ENCODE peak calls at places on chromosomes 7 and 10, in seven cellular contexts. P is iPS-NIHi11, D is GM13977, O is SHP77 treated with DMSO at 0.1 percent for 48 hours, U is endothelial cell, M is gastrocnemius medialis, X is T-helper 1 cell. T is an unnamed sample.

GRCh38 chr10:20630092-20630643 is 266.9 kb downstream of the NEBL start:
- DNase-seq in O (no peak), P (no peak), U (no peak), X (no peak), M (no peak), D (no peak), T (no peak)

GRCh38 chr10:131578472-131578970 is 267.0 kb upstream of the TCERG1L start:
- DNase-seq in O (no peak), X (no peak), U (no peak), M (no peak), D (no peak), P (no peak), T (no peak)

GRCh38 chr10:98572594-98572993 is 125.9 kb upstream of the HPS1 start:
- DNase-seq in D (no peak), P (no peak), O (no peak), U (no peak), X (no peak), M (no peak), T (no peak)

GRCh38 chr10:119776536-119776935 is 50.7 kb downstream of the INPP5F start:
- DNase-seq in M (no peak), D (no peak), P (no peak), U (no peak), O (no peak), X (no peak), T (no peak)

GRCh38 chr10:86038371-86038770 is 328.2 kb downstream of the GRID1 start:
- DNase-seq in X (no peak), D (no peak), U (no peak), O (no peak), M (no peak), P (no peak), T (no peak)

GRCh38 chr10:76032442-76033039 is 601.1 kb downstream of the LRMDA start:
- DNase-seq in X (no peak), U (no peak), D (no peak), P (no peak), O (no peak), M (no peak), T (no peak)

GRCh38 chr7:122521767-122522166 is 177.2 kb downstream of the RNF133 start:
- DNase-seq in D (no peak), P (no peak), U (no peak), M (no peak), X (no peak), O (no peak), T (no peak)

GRCh38 chr7:123966936-123967335 is 41.9 kb downstream of the SPAM1 start:
- DNase-seq in X (no peak), P (no peak), M (no peak), O (no peak), D (no peak), U (no peak), T (no peak)

GRCh38 chr7:43454936-43455518 is 127.9 kb upstream of the STK17A start:
- DNase-seq in D (peak), X (no peak), P (peak), U (no peak), M (no peak), O (peak), T (no peak)

GRCh38 chr7:26683277-26683676 is 181.1 kb downstream of the SKAP2 start:
- DNase-seq in D (no peak), O (no peak), X (no peak), U (no peak), M (no peak), P (no peak), T (no peak)

GRCh38 chr7:22411977-22412693 is 55.2 kb upstream of the RAPGEF5 start:
- DNase-seq in D (no peak), P (no peak), M (no peak), O (no peak), X (no peak), U (no peak), T (no peak)

GRCh38 chr7:73682745-73683055 is 553 bp downstream of the DNAJC30 start:
- DNase-seq in D (no peak), X (no peak), P (no peak), M (no peak), U (no peak), O (no peak), T (no peak)

GRCh38 chr7:414681-415560 is 104.7 kb downstream of the PDGFA start:
- DNase-seq in P (peak), U (no peak), D (no peak), X (no peak), O (no peak), M (no peak), T (no peak)

GRCh38 chr10:69359089-69360025 is 57.4 kb downstream of the TACR2 start:
- DNase-seq in M (no peak), X (no peak), O (no peak), P (no peak), U (no peak), D (no peak), T (peak)

GRCh38 chr7:130273081-130273699 is 6.5 kb downstream of the CPA2 start:
- DNase-seq in U (peak), M (no peak), O (peak), X (no peak), D (no peak), P (peak), T (no peak)

GRCh38 chr10:97546441-97547340 is 25.9 kb upstream of the ANKRD2 start:
- DNase-seq in O (no peak), M (no peak), D (no peak), P (no peak), U (no peak), X (no peak), T (no peak)

GRCh38 chr7:139424004-139424403 is 59.5 kb downstream of the KLRG2 start:
- DNase-seq in O (no peak), D (no peak), U (no peak), M (no peak), X (no peak), P (no peak), T (no peak)

GRCh38 chr7:11760372-11760771 is 71.6 kb downstream of the THSD7A start:
- DNase-seq in X (no peak), U (no peak), P (no peak), O (peak), D (no peak), M (no peak), T (no peak)

GRCh38 chr7:24981544-24981951 is 1.6 kb upstream of the OSBPL3 start:
- DNase-seq in P (peak), D (peak), X (peak), U (peak), M (peak), O (no peak), T (peak)

GRCh38 chr7:114388021-114388420 is 26.6 kb upstream of the FOXP2 start:
- DNase-seq in X (no peak), O (no peak), D (no peak), M (no peak), P (no peak), U (no peak), T (no peak)

GRCh38 chr7:19116121-19117080 is 1.0 kb downstream of the TWIST1 start:
- DNase-seq in U (peak), M (no peak), O (no peak), D (peak), P (peak), X (no peak), T (no peak)

GRCh38 chr7:36896956-36897594 is 172.8 kb upstream of the AOAH start:
- DNase-seq in P (peak), X (no peak), U (no peak), D (no peak), M (no peak), O (no peak), T (no peak)

GRCh38 chr7:81407094-81407493 is 362.8 kb downstream of the HGF start:
- DNase-seq in O (no peak), X (no peak), M (no peak), U (no peak), P (no peak), D (no peak), T (no peak)

GRCh38 chr7:75892634-75893272 is 13.9 kb downstream of the RHBDD2 start:
- DNase-seq in U (no peak), X (no peak), O (no peak), D (no peak), M (peak), P (peak), T (no peak)

GRCh38 chr10:98403812-98404504 is 11.0 kb downstream of the PYROXD2 start:
- DNase-seq in P (no peak), O (no peak), X (no peak), U (no peak), D (no peak), M (no peak), T (no peak)

GRCh38 chr7:151389768-151390593 is 19.9 kb downstream of the WDR86 start:
- DNase-seq in D (no peak), O (no peak), P (no peak), X (no peak), U (no peak), M (no peak), T (no peak)

GRCh38 chr7:40865441-40866233 is 730.8 kb downstream of the SUGCT start:
- DNase-seq in D (no peak), O (no peak), X (no peak), U (no peak), P (no peak), M (no peak), T (no peak)

GRCh38 chr10:116866987-116867595 is 17.8 kb downstream of the ENO4 start:
- DNase-seq in P (no peak), D (no peak), X (no peak), O (no peak), U (no peak), M (no peak), T (no peak)

GRCh38 chr10:511101-511848 is 178.2 kb downstream of the DIP2C start:
- DNase-seq in O (peak), U (peak), D (peak), P (peak), X (peak), M (peak), T (peak)

GRCh38 chr10:123804716-123805115 is 86.9 kb downstream of the CPXM2 start:
- DNase-seq in D (no peak), U (no peak), M (no peak), X (no peak), O (no peak), P (no peak), T (no peak)

GRCh38 chr10:17354781-17355180 is 99.6 kb downstream of the ST8SIA6 start:
- DNase-seq in O (no peak), P (no peak), D (no peak), U (no peak), M (no peak), X (no peak), T (no peak)

GRCh38 chr7:1531979-1532455 is 1.5 kb downstream of the MAFK start:
- DNase-seq in D (no peak), P (no peak), M (no peak), O (no peak), U (no peak), X (no peak), T (no peak)

GRCh38 chr10:77104459-77104980 is 533.1 kb downstream of the KCNMA1 start:
- DNase-seq in O (no peak), U (no peak), D (no peak), X (no peak), P (no peak), M (peak), T (no peak)

GRCh38 chr7:144110272-144110671 is 889 bp downstream of the OR2A2 start:
- DNase-seq in X (no peak), D (no peak), M (no peak), U (no peak), O (no peak), P (no peak), T (no peak)

GRCh38 chr7:23298141-23298851 is 843 bp upstream of the MALSU1 start:
- DNase-seq in D (no peak), U (no peak), M (no peak), X (no peak), O (no peak), P (peak), T (no peak)

GRCh38 chr7:99374121-99375064 is at the start of gene ARPC1B:
- DNase-seq in U (peak), D (peak), P (peak), X (peak), M (peak), O (peak), T (peak)

GRCh38 chr7:70694357-70694908 is 437.5 kb upstream of the GALNT17 start:
- DNase-seq in O (no peak), U (peak), P (peak), M (no peak), X (no peak), D (peak), T (no peak)

T was measured in naive thymus-derived CD8-positive, alpha-beta T cell.